ENCODE peak calls at places on chromosomes 3 and 15, in nine cellular contexts. P is adipocyte; A is OCI-LY7; B is tibial nerve; O is CD8-positive, alpha-beta memory T cell; I is neural progenitor cell; E is fibroblast of lung; Y is ascending aorta; X is gastrocnemius medialis. G is an unnamed sample. For H3K4me1, the result is how much of the 10 kb centered on the place peaks cover.

GRCh38 chr3:46857485-46858341 is 5.5 kb downstream of the MYL3 start:
- DNase-seq in P (no peak), A (no peak), B (peak), O (no peak), I (no peak), E (no peak), Y (peak), X (peak), G (peak)

GRCh38 chr3:5056005-5056391 is 66.1 kb upstream of the ARL8B start:
- DNase-seq in P (peak), A (no peak), B (no peak), O (no peak), I (no peak), E (no peak), Y (no peak), X (peak), G (no peak)

GRCh38 chr3:187017511-187018230 is 87.3 kb downstream of the ST6GAL1 start:
- DNase-seq in P (no peak), A (no peak), B (no peak), O (no peak), I (no peak), E (no peak), Y (no peak), X (no peak), G (no peak)

GRCh38 chr3:52532517-52532837 is 1.2 kb downstream of the NT5DC2 start:
- DNase-seq in P (peak), A (peak), B (no peak), O (peak), I (peak), E (peak), Y (peak), X (peak), G (peak)

GRCh38 chr3:77456881-77457280 is 417.0 kb downstream of the ROBO2 start:
- DNase-seq in P (no peak), A (no peak), B (no peak), O (no peak), I (peak), E (no peak), Y (no peak), X (no peak), G (no peak)

GRCh38 chr3:112685435-112685834 is 44.5 kb upstream of the CCDC80 start:
- DNase-seq in P (peak), A (no peak), B (no peak), O (no peak), I (no peak), E (peak), Y (no peak), X (no peak), G (no peak)

GRCh38 chr15:58830556-58830955 is 59.5 kb downstream of the MINDY2 start:
- DNase-seq in P (peak), A (no peak), B (no peak), O (no peak), I (no peak), E (peak), Y (no peak), X (no peak), G (no peak)

GRCh38 chr3:73473578-73474448 is 150.9 kb downstream of the PDZRN3 start:
- DNase-seq in P (no peak), A (no peak), B (no peak), O (no peak), I (no peak), E (no peak), Y (no peak), X (no peak), G (no peak)

GRCh38 chr3:148955544-148956346 is 35.6 kb upstream of the GYG1 start:
- DNase-seq in P (peak), A (peak), B (peak), O (no peak), I (peak), E (peak), Y (peak), X (peak), G (peak)

GRCh38 chr15:77870195-77871065 is 207.1 kb downstream of the TBC1D2B start:
- DNase-seq in P (peak), A (peak), B (peak), O (no peak), I (peak), E (peak), Y (peak), X (peak), G (peak)

GRCh38 chr15:58433597-58434333 is 2.0 kb downstream of the LIPC start:
- DNase-seq in P (no peak), A (no peak), B (no peak), O (no peak), I (peak), E (no peak), Y (no peak), X (no peak), G (no peak)

GRCh38 chr3:100911956-100912355 is 81.3 kb downstream of the ABI3BP start:
- DNase-seq in P (no peak), A (no peak), B (no peak), O (no peak), I (no peak), E (no peak), Y (no peak), X (no peak), G (no peak)

DNA sequence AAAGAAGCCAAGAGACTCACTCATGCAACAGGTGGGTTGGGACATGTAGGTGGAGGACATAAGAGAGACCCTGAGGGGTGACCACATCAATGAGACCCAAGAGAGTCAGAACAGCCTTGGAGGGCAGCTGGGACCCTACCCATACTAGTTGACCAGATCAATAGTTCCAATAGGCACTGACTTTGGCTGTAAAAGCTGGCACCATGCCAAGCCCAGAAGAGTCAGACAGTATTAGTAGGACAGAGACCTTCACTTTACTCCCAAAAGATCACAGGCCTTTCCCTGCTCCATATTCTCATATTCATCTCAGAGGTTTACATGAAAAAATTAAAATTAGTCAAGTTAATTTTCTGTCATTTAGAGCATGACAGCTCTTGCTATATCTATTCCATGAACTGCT is 20.9 kb upstream of the GABRR3 start:
- DNase-seq in P (no peak), A (no peak), B (no peak), O (no peak), I (no peak), E (no peak), Y (no peak), X (no peak), G (no peak)
- H3K4me3 ChIP-seq in P (no peak), A (no peak), B (no peak), O (no peak), I (no peak), E (no peak), Y (no peak), X (no peak), G (no peak)

GRCh38 chr3:122985539-122985938 is 42.0 kb downstream of the SEMA5B start:
- DNase-seq in P (no peak), A (no peak), B (no peak), O (no peak), I (peak), E (no peak), Y (no peak), X (no peak), G (no peak)

GRCh38 chr3:122984650-122985049 is 42.9 kb downstream of the SEMA5B start:
- DNase-seq in P (no peak), A (peak), B (no peak), O (no peak), I (no peak), E (no peak), Y (no peak), X (no peak), G (no peak)

GRCh38 chr3:122984007-122984406 is 43.6 kb downstream of the SEMA5B start:
- DNase-seq in P (no peak), A (no peak), B (no peak), O (no peak), I (peak), E (no peak), Y (no peak), X (no peak), G (no peak)

GRCh38 chr3:122978569-122978968 is 49.0 kb downstream of the SEMA5B start:
- DNase-seq in P (no peak), A (peak), B (no peak), O (no peak), I (no peak), E (no peak), Y (no peak), X (no peak), G (no peak)

GRCh38 chr3:122982202-122983185 is 45.1 kb downstream of the SEMA5B start:
- DNase-seq in P (no peak), A (no peak), B (no peak), O (no peak), I (peak), E (no peak), Y (no peak), X (no peak), G (no peak)
- H3K4me1 ChIP-seq in P (under half), A (under half), B (under half), O (under half), I (half or more), E (under half), Y (under half), X (under half), G (under half)

GRCh38 chr3:146159037-146159436 is 1.9 kb downstream of the PLOD2 start:
- DNase-seq in P (no peak), A (no peak), B (no peak), O (no peak), I (no peak), E (no peak), Y (no peak), X (no peak), G (no peak)

GRCh38 chr3:146157325-146158060 is 3.5 kb downstream of the PLOD2 start:
- DNase-seq in P (no peak), A (no peak), B (no peak), O (no peak), I (no peak), E (no peak), Y (no peak), X (no peak), G (no peak)

GRCh38 chr3:146155022-146155421 is 6.0 kb downstream of the PLOD2 start:
- DNase-seq in P (no peak), A (no peak), B (no peak), O (no peak), I (no peak), E (no peak), Y (no peak), X (no peak), G (no peak)

GRCh38 chr3:146156060-146156459 is 4.9 kb downstream of the PLOD2 start:
- DNase-seq in P (peak), A (no peak), B (no peak), O (no peak), I (no peak), E (no peak), Y (no peak), X (no peak), G (no peak)

GRCh38 chr3:146156801-146157310 is 4.1 kb downstream of the PLOD2 start:
- DNase-seq in P (no peak), A (no peak), B (no peak), O (no peak), I (no peak), E (no peak), Y (no peak), X (no peak), G (no peak)
- H3K4me3 ChIP-seq in P (peak), A (no peak), B (no peak), O (no peak), I (no peak), E (peak), Y (peak), X (peak), G (peak)

GRCh38 chr3:69326821-69327433 is 59.0 kb downstream of the FRMD4B start:
- DNase-seq in P (peak), A (peak), B (no peak), O (no peak), I (no peak), E (no peak), Y (no peak), X (no peak), G (no peak)
- H3K4me1 ChIP-seq in P (under half), A (under half), B (under half), O (under half), I (under half), E (under half), Y (under half), X (under half), G (under half)

GRCh38 chr15:76151599-76151974 is 91.8 kb downstream of the TMEM266 start:
- DNase-seq in P (no peak), A (no peak), B (no peak), O (no peak), I (no peak), E (no peak), Y (no peak), X (no peak), G (no peak)
- H3K4me3 ChIP-seq in P (no peak), A (no peak), B (no peak), O (no peak), I (no peak), E (no peak), Y (no peak), X (no peak), G (no peak)

GRCh38 chr3:71436337-71436736 is 147.2 kb downstream of the FOXP1 start:
- DNase-seq in P (no peak), A (no peak), B (no peak), O (no peak), I (no peak), E (no peak), Y (no peak), X (no peak), G (no peak)
- H3K4me1 ChIP-seq in P (under half), A (under half), B (under half), O (half or more), I (under half), E (under half), Y (under half), X (under half), G (under half)

DNA sequence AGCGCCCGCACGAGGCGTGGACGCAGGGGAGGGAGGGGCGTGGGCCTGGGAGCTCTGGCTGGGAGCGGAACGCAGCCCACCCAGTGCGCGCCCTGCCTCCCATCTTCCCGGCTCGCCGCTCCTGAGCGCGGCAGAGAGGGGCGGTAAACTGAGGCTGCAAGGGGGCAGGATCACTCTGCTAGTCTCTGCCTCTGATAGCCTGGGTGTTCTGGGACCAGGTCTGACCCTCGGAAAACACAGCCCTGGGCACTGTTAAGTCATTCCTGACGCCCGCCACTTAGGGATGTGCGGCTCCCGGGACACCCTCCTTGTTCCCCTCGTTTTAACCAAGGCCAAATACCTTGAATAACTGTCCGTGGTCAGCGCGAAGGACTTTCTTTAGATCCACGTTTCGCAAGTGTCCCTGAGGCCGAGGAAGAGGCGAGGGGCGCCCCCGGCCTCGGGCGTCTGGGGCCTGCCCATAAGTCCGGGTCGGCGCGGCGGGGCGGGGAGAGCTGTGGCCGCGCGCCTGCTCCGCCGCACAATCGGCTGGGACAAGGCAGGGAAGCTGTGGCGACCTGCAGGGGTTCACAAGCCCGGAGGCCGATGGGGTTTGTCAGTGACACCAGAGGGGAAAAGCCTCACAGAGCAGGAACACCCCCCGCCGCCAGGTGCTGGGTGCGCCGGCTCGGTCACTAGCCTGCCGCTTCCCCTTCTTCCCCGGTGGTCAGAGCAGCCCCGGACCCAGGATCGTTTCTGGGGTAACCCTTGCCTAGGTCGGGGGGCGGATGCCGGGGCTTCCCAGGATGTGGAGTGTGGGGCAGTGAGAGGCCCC is 1.5 kb downstream of the ITPKA start:
- DNase-seq in P (no peak), A (peak), B (no peak), O (no peak), I (peak), E (no peak), Y (no peak), X (no peak), G (no peak)
- H3K4me3 ChIP-seq in P (no peak), A (peak), B (no peak), O (peak), I (peak), E (no peak), Y (peak), X (peak), G (peak)

G was measured in psoas muscle.